ENCODE peak calls at places on chromosome 22, in five cellular contexts. V, T, C, P and R are unnamed samples.

GRCh38 chr22:37019309-37020191 is at the start of the genes MPST and TST:
- DNase-seq in V (peak), T (no peak), C (peak), P (no peak), R (peak)

GRCh38 chr22:24411256-24412004 is 16.0 kb upstream of the ADORA2A start:
- DNase-seq in V (peak), T (no peak), C (no peak), P (no peak), R (no peak)

GRCh38 chr22:22754961-22755777 is 110.8 kb downstream of the GGTLC2 start:
- DNase-seq in V (no peak), T (no peak), C (no peak), P (no peak), R (no peak)

GRCh38 chr22:44091021-44091721 is 67.1 kb downstream of the PARVB start:
- DNase-seq in V (peak), T (no peak), C (no peak), P (peak), R (no peak)

GRCh38 chr22:27327497-27327896 is 474.1 kb downstream of the MN1 start:
- DNase-seq in V (no peak), T (no peak), C (no peak), P (no peak), R (no peak)

GRCh38 chr22:40479126-40479800 is 108.9 kb downstream of the SGSM3 start:
- DNase-seq in V (no peak), T (no peak), C (no peak), P (no peak), R (no peak)

GRCh38 chr22:44710474-44711235 is 8.7 kb downstream of the PRR5 start:
- DNase-seq in V (no peak), T (no peak), C (peak), P (no peak), R (peak)

GRCh38 chr22:32619614-32620426 is 145.2 kb downstream of the FBXO7 start:
- DNase-seq in V (peak), T (no peak), C (no peak), P (no peak), R (no peak)

GRCh38 chr22:37632174-37633081 is 7.0 kb upstream of the SH3BP1 start:
- DNase-seq in V (no peak), T (no peak), C (peak), P (no peak), R (peak)

GRCh38 chr22:50306753-50307749 is at the start of gene PLXNB2:
- DNase-seq in V (peak), T (no peak), C (peak), P (no peak), R (peak)

GRCh38 chr22:42976131-42976530 is 38.8 kb downstream of the PACSIN2 start:
- DNase-seq in V (no peak), T (no peak), C (no peak), P (no peak), R (no peak)

GRCh38 chr22:46073683-46074504 is 76.4 kb upstream of the PPARA start:
- DNase-seq in V (peak), T (no peak), C (no peak), P (peak), R (no peak)

GRCh38 chr22:41446639-41447434 is at the start of gene TOB2:
- DNase-seq in V (peak), T (peak), C (peak), P (peak), R (peak)

GRCh38 chr22:20999350-21000214 is 2.3 kb downstream of the THAP7 start:
- DNase-seq in V (no peak), T (no peak), C (no peak), P (peak), R (no peak)

GRCh38 chr22:44462246-44463015 is 35.6 kb downstream of the RTL6 start:
- DNase-seq in V (no peak), T (no peak), C (no peak), P (no peak), R (no peak)

GRCh38 chr22:49160261-49161001 is 667.2 kb downstream of the BRD1 start:
- DNase-seq in V (no peak), T (no peak), C (no peak), P (no peak), R (no peak)

GRCh38 chr22:20080776-20081654 is 974 bp downstream of the DGCR8 start:
- DNase-seq in V (no peak), T (no peak), C (peak), P (no peak), R (no peak)

GRCh38 chr22:21632237-21632895 is at the start of gene CCDC116:
- DNase-seq in V (peak), T (no peak), C (no peak), P (no peak), R (no peak)

GRCh38 chr22:35971418-35972119 is 57.1 kb downstream of the RBFOX2 start:
- DNase-seq in V (no peak), T (peak), C (no peak), P (no peak), R (no peak)

GRCh38 chr22:37328017-37328416 is 45.7 kb downstream of the CYTH4 start:
- DNase-seq in V (no peak), T (peak), C (no peak), P (no peak), R (no peak)

GRCh38 chr22:20441631-20442484 is 4.2 kb upstream of the SCARF2 start:
- DNase-seq in V (peak), T (no peak), C (no peak), P (peak), R (no peak)

GRCh38 chr22:42945736-42946135 is 69.2 kb downstream of the PACSIN2 start:
- DNase-seq in V (no peak), T (no peak), C (no peak), P (no peak), R (no peak)

GRCh38 chr22:30021881-30022619 is 58.2 kb upstream of the HORMAD2 start:
- DNase-seq in V (no peak), T (no peak), C (no peak), P (no peak), R (no peak)

GRCh38 chr22:25627271-25627848 is 62.9 kb downstream of the GRK3 start:
- DNase-seq in V (no peak), T (peak), C (no peak), P (no peak), R (no peak)

GRCh38 chr22:46966846-46967245 is 204.4 kb downstream of the TBC1D22A start:
- DNase-seq in V (peak), T (no peak), C (no peak), P (no peak), R (no peak)

GRCh38 chr22:23166841-23167610 is 13.3 kb upstream of the BCR start:
- DNase-seq in V (no peak), T (no peak), C (no peak), P (no peak), R (no peak)

GRCh38 chr22:20165421-20165820 is 14.6 kb upstream of the CCDC188 start:
- DNase-seq in V (no peak), T (no peak), C (no peak), P (no peak), R (no peak)

GRCh38 chr22:44537016-44537936 is 39.2 kb upstream of the RTL6 start:
- DNase-seq in V (no peak), T (no peak), C (no peak), P (no peak), R (no peak)

GRCh38 chr22:38017272-38017920 is 33.0 kb upstream of the SOX10 start:
- DNase-seq in V (peak), T (no peak), C (no peak), P (no peak), R (no peak)

GRCh38 chr22:22469527-22469926 is 39.0 kb downstream of the ZNF280B start:
- DNase-seq in V (no peak), T (no peak), C (no peak), P (no peak), R (no peak)

GRCh38 chr22:23553438-23553837 is 26.7 kb downstream of the IGLL1 start:
- DNase-seq in V (no peak), T (no peak), C (no peak), P (no peak), R (no peak)

GRCh38 chr22:23158516-23159286 is 13.4 kb downstream of the RAB36 start:
- DNase-seq in V (no peak), T (no peak), C (no peak), P (no peak), R (no peak)

DNA sequence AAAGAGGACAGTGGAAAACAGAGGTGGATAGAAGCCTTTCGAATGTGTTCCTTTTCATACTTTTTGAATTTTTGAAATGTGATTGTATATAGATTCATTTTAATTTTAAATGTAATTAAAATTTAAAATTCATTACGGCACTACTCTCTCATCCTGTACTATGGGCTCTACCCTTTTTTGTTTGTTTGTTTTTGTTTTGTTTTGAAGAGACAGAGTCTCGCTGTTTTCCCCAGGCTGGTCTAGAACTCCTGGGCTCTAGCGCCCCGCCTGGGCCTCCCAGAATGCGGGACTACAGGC is 11.9 kb upstream of the HDHD5 start:
- DNase-seq in V (no peak), T (no peak), C (no peak), P (no peak), R (no peak)
- TF ChIP-seq CTCF in V (no peak), T (peak), C (peak), P (no peak), R (no peak)

DNA sequence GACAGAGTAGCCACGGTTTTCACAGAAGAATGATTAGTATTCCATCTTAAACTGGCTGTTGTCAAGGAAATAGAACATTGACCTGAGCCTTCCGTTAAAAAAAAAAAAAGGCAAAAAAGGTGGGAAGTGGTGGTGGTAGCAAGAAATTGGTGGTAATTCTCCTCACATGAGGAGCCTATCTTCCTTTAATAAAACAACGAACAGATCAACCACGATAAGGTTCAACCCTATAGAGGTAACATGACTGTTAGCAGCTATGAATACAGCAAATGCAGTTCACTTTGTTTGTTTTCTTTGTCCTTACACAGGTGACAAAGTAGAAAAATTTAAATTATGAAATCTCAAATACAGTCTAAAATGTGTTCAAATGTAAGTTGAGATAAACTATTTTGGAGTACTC is 181.6 kb downstream of the TTC28 start:
- DNase-seq in V (no peak), T (no peak), C (no peak), P (no peak), R (no peak)
- TF ChIP-seq CTCF in V (no peak), T (no peak), C (no peak), P (no peak), R (no peak)

DNA sequence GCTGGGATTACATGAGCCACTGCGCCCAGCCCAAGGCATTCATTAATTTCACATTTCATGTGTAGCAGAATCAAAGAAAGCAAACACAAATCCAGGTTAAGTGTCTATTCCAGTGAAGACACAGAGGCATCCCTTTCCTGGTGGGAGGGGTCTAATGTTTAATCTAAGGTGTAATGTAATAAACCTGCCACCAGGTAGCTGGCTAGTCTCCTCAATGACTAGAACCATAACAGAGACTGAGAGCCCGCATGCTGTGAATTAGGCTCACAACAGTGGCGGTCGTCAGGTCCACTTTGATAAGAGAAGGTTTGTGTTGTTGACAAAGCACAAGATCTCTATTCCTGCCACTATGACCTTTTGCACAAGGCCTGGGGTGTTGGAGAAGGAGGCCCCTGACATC is 64.2 kb upstream of the ADA2 start:
- DNase-seq in V (no peak), T (no peak), C (no peak), P (no peak), R (no peak)
- TF ChIP-seq CTCF in V (no peak), T (no peak), C (no peak), P (no peak), R (no peak)

GRCh38 chr22:31150615-31151014 is 9.4 kb upstream of the RNF185 start:
- DNase-seq in V (no peak), T (no peak), C (no peak), P (no peak), R (no peak)
- TF ChIP-seq CTCF in V (no peak), T (peak), C (no peak), P (peak), R (no peak)